ENCODE peak calls at places on chromosomes 12 and 14, in ten cellular contexts. Z is prostate gland, B is stomach, F is Panc1, E is H1, H is breast epithelium, O is K562, L is GM12878, J is HCT116, V is HepG2. R is an unnamed sample. For H3K4me1, the result is how much of the 10 kb centered on the place peaks cover.

GRCh38 chr14:50303744-50304471 is 8.1 kb downstream of the L2HGDH start:
- DNase-seq in F (no peak), O (peak), L (no peak), E (no peak), H (no peak), B (peak), J (no peak), V (peak), Z (no peak), R (no peak)

GRCh38 chr14:47557894-47558293 is 117.5 kb downstream of the MDGA2 start:
- DNase-seq in F (no peak), E (no peak), V (no peak), O (no peak), Z (no peak), J (no peak), L (no peak), B (no peak), H (no peak), R (no peak)

GRCh38 chr14:28609228-28609828 is 157.3 kb upstream of the FOXG1 start:
- DNase-seq in H (peak), J (peak), B (peak), L (no peak), Z (peak), O (peak), F (peak), E (peak), V (peak), R (peak)

GRCh38 chr14:51616724-51617409 is 34.8 kb upstream of the FRMD6 start:
- DNase-seq in L (no peak), B (peak), J (peak), V (peak), E (no peak), H (peak), F (peak), Z (peak), O (no peak), R (no peak)

GRCh38 chr12:94186461-94187237 is 38.3 kb downstream of the PLXNC1 start:
- DNase-seq in E (peak), O (no peak), B (no peak), H (no peak), J (no peak), L (no peak), F (no peak), V (no peak), Z (peak), R (no peak)

GRCh38 chr14:41606249-41607118 is at the start of gene LRFN5:
- DNase-seq in H (no peak), L (no peak), E (peak), J (no peak), B (no peak), Z (no peak), F (no peak), O (no peak), V (no peak), R (no peak)

GRCh38 chr12:97342130-97342529 is 120.5 kb upstream of the RMST start:
- DNase-seq in H (no peak), E (no peak), J (no peak), Z (no peak), L (no peak), V (no peak), F (no peak), B (no peak), O (no peak), R (no peak)

GRCh38 chr14:95700221-95700976 is 13.5 kb downstream of the TCL1A start:
- DNase-seq in Z (no peak), B (no peak), H (no peak), F (no peak), L (no peak), E (no peak), O (no peak), J (no peak), V (no peak), R (no peak)

GRCh38 chr12:17971850-17972249 is 118.1 kb downstream of the RERGL start:
- DNase-seq in Z (no peak), E (no peak), O (no peak), J (no peak), F (no peak), L (no peak), V (no peak), B (no peak), H (no peak), R (no peak)

GRCh38 chr12:65821336-65821735 is 2.9 kb upstream of the HMGA2 start:
- DNase-seq in L (no peak), O (no peak), B (no peak), E (no peak), H (no peak), F (no peak), Z (no peak), V (no peak), J (no peak), R (no peak)

GRCh38 chr14:83638725-83639124 is 1891.2 kb upstream of the FLRT2 start:
- DNase-seq in L (no peak), H (no peak), O (no peak), J (no peak), F (no peak), E (no peak), B (no peak), V (peak), Z (no peak), R (no peak)

GRCh38 chr12:39441963-39442894 is 691 bp downstream of the KIF21A start:
- DNase-seq in F (no peak), H (no peak), E (peak), B (peak), V (peak), O (peak), J (no peak), Z (peak), L (no peak), R (no peak)

GRCh38 chr12:47838286-47838931 is 18.7 kb upstream of the HDAC7 start:
- DNase-seq in B (no peak), V (peak), J (peak), Z (no peak), E (no peak), L (no peak), H (no peak), O (peak), F (no peak), R (no peak)

GRCh38 chr12:55671746-55672145 is 35.1 kb downstream of the OR10P1 start:
- DNase-seq in F (no peak), E (no peak), L (no peak), B (no peak), H (no peak), Z (no peak), V (no peak), J (no peak), O (no peak), R (peak)

GRCh38 chr12:131775124-131775903 is 52.9 kb upstream of the MMP17 start:
- DNase-seq in F (no peak), O (no peak), H (no peak), E (no peak), L (no peak), Z (no peak), J (no peak), V (no peak), B (no peak), R (no peak)
- H3K4me1 ChIP-seq in F (under half), O (under half), H (under half), E (under half), L (under half), Z (under half), J (under half), V (under half), B (under half), R (under half)

DNA sequence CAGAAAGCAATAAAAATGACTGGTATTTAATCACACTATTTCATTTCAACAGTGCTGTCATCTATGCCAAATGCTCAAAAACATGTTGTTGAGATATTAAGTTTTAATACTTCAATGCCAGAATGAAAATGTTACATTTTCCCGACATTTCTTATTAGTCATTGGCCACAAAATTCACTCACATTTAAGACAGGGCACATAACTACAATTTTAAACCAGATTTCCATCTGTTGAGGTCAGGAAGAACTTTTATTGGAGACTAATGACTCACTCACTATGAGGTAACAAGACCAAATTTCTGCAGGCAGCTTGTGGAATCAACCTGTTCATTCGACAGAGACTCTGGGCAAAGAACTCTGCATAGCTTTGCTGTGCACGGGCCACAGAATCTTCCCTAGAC is 36.8 kb downstream of the PPTC7 start:
- DNase-seq in Z (no peak), H (no peak), J (no peak), E (no peak), V (no peak), B (no peak), L (no peak), O (no peak), F (no peak), R (no peak)
- TF ChIP-seq POLR2AphosphoS5 in Z (peak), H (no peak), J (no peak), E (no peak), V (no peak), B (no peak), L (no peak), O (no peak), F (no peak), R (no peak)

GRCh38 chr14:101875726-101876268 is 88.6 kb upstream of the DYNC1H1 start:
- DNase-seq in O (no peak), Z (no peak), V (no peak), J (no peak), F (no peak), B (no peak), L (no peak), H (no peak), E (no peak), R (no peak)

GRCh38 chr14:101874001-101874400 is 90.4 kb upstream of the DYNC1H1 start:
- DNase-seq in F (no peak), J (no peak), H (no peak), V (no peak), B (no peak), E (no peak), O (no peak), Z (no peak), L (no peak), R (no peak)

GRCh38 chr14:101873401-101873800 is 91.0 kb upstream of the DYNC1H1 start:
- DNase-seq in E (no peak), Z (no peak), L (no peak), F (no peak), H (no peak), J (no peak), O (no peak), V (no peak), B (no peak), R (no peak)

GRCh38 chr14:101876539-101876938 is 87.8 kb upstream of the DYNC1H1 start:
- DNase-seq in V (no peak), E (no peak), B (peak), Z (peak), L (peak), F (no peak), O (no peak), J (no peak), H (peak), R (peak)

GRCh38 chr14:101875041-101875725 is 89.2 kb upstream of the DYNC1H1 start:
- DNase-seq in Z (no peak), O (no peak), F (no peak), J (no peak), V (no peak), E (no peak), H (no peak), B (no peak), L (no peak), R (no peak)
- H3K4me1 ChIP-seq in Z (under half), O (under half), F (under half), J (under half), V (under half), E (under half), H (under half), B (under half), L (under half), R (under half)

DNA sequence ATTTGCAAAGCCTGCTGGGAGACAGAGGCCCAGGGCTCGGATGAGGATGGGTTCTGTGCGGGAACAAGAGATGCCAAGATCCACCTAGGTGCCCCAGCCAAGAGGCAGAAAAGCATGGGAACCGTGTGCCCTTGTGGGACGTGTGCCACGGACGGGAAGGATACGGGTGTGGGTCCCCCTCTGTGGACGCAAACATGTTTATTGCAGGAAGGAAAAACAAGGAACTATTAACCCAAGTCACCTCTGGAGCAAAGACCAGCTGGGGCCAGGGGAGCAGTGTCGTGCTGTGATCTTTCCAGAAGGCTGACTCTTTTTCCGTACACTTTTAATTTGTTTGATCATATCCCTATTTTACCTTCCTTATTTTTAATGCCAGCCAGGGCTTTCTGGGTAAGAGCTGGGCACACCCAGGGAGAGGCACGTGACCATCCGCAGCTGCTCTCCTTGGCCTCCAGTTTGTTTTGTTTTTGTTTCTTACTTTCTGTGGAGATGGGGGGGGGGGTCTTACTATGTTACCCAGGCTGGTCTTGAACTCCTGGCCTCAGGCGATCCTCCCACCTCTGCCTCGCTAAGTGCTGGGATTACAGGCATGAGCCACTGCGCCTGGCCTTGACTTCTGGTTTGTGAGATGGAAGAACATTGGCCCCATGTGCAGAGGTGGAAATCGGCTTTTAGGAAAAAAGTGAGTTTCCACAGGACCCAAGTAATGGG is 20.7 kb downstream of the SCARB1 start:
- DNase-seq in O (no peak), Z (no peak), F (no peak), B (no peak), H (no peak), L (no peak), J (no peak), E (no peak), V (no peak), R (peak)
- TF ChIP-seq POLR2AphosphoS5 in O (no peak), Z (no peak), F (no peak), B (no peak), H (no peak), L (no peak), J (no peak), E (no peak), V (no peak), R (no peak)

GRCh38 chr12:57607958-57608663 is 3.1 kb upstream of the ARHGEF25 start:
- DNase-seq in L (no peak), J (no peak), Z (no peak), V (no peak), F (no peak), E (no peak), H (no peak), B (no peak), O (no peak), R (no peak)
- H3K4me1 ChIP-seq in L (under half), J (under half), Z (under half), V (under half), F (under half), E (under half), H (under half), B (under half), O (under half), R (under half)

GRCh38 chr12:109512608-109513007 is 35.2 kb downstream of the UBE3B start:
- DNase-seq in H (no peak), Z (no peak), J (no peak), B (no peak), V (no peak), E (no peak), L (no peak), O (no peak), F (no peak), R (no peak)

GRCh38 chr12:109513977-109514376 is 36.5 kb downstream of the UBE3B start:
- DNase-seq in J (no peak), O (no peak), E (no peak), H (no peak), F (no peak), L (no peak), B (no peak), Z (no peak), V (no peak), R (no peak)

GRCh38 chr12:109510196-109510595 is 32.8 kb downstream of the UBE3B start:
- DNase-seq in F (no peak), O (no peak), J (no peak), B (no peak), E (no peak), Z (no peak), H (no peak), L (no peak), V (no peak), R (no peak)
- TF ChIP-seq POLR2AphosphoS5 in F (no peak), O (no peak), J (no peak), B (no peak), E (no peak), Z (no peak), H (no peak), L (no peak), V (no peak), R (no peak)

DNA sequence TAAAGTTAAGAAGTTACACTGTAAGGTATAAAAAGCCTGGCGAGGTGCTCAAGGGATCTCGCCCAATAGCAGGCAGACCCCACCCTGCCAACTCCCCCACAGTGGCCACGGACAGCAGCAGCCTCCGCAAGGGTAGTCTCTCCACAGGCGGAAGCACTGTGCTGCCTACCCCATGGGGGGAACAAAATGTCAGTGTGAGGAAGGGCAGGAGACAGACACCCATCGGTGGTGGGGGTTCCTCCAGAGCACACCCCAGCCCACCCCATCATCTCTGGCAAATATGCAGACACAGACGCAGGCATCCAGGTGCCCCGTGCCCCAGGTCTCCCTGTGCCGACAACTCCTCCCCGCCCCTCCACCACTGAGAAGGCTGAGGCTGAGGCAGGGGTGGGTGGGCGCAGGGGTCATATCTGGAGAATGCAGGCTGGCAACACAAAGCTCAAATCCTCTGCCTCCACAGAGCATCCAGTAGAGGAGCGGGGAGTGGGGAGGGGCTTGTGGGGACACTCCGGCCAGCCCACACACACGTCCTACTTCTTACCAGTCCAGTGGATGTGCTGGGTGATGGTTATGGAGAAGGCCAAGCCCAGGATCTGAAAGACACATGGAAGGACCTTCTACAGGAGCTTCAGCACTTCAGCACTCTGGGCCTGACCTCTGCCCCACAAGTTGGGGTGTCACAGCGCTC is 68.3 kb upstream of the DDX11 start:
- DNase-seq in V (no peak), O (no peak), L (no peak), H (no peak), F (no peak), E (no peak), B (no peak), Z (no peak), J (no peak), R (no peak)
- H3K4me1 ChIP-seq in V (under half), O (under half), L (under half), H (under half), F (under half), E (under half), B (under half), Z (under half), J (under half), R (under half)

GRCh38 chr12:68784015-68784414 is 24.0 kb upstream of the MDM2 start:
- DNase-seq in O (no peak), B (no peak), J (no peak), E (no peak), F (no peak), L (no peak), Z (no peak), H (no peak), V (peak), R (no peak)
- TF ChIP-seq POLR2AphosphoS5 in O (no peak), B (no peak), J (no peak), E (no peak), F (no peak), L (no peak), Z (no peak), H (no peak), V (no peak), R (no peak)

GRCh38 chr12:116141833-116142162 is 135.7 kb downstream of the MED13L start:
- DNase-seq in E (no peak), H (no peak), V (no peak), B (no peak), Z (no peak), L (no peak), F (no peak), J (no peak), O (no peak), R (no peak)
- H3K4me1 ChIP-seq in E (under half), H (under half), V (under half), B (under half), Z (under half), L (under half), F (half or more), J (half or more), O (under half), R (under half)

R was measured in transverse colon.